ENCODE peak calls at places on chromosomes 7 and 10, in four cellular contexts. U is AG09309, D is IMR-90, P is CD14-positive monocyte. A is an unnamed sample.

GRCh38 chr10:105974803-105975456 is 1189.6 kb downstream of the SORCS1 start:
- DNase-seq in P (no peak), D (peak), U (no peak), A (no peak)

GRCh38 chr7:34417781-34418180 is 240.2 kb upstream of the NPSR1 start:
- DNase-seq in P (no peak), D (no peak), U (no peak), A (no peak)

GRCh38 chr10:65360497-65360896 is 1565.3 kb upstream of the LRRTM3 start:
- DNase-seq in D (no peak), U (no peak), P (no peak), A (no peak)

GRCh38 chr10:65968437-65968836 is 957.4 kb upstream of the LRRTM3 start:
- DNase-seq in D (no peak), U (no peak), P (no peak), A (no peak)

GRCh38 chr7:116142850-116143249 is 67.5 kb upstream of the TES start:
- DNase-seq in D (no peak), P (no peak), U (no peak), A (no peak)

GRCh38 chr10:14838582-14839304 is 637 bp downstream of the HSPA14 start:
- DNase-seq in U (no peak), P (peak), D (no peak), A (no peak)

GRCh38 chr10:687583-688286 is 1.7 kb downstream of the DIP2C start:
- DNase-seq in P (no peak), D (no peak), U (no peak), A (peak)

GRCh38 chr10:69438531-69439349 is 12.5 kb upstream of the TSPAN15 start:
- DNase-seq in U (no peak), D (peak), P (no peak), A (no peak)

GRCh38 chr10:50992972-50993766 is 81.1 kb upstream of the PRKG1 start:
- DNase-seq in D (peak), P (no peak), U (peak), A (no peak)

GRCh38 chr10:34994565-34995142 is 95.5 kb downstream of the CUL2 start:
- DNase-seq in U (peak), D (peak), P (no peak), A (no peak)

GRCh38 chr10:22420787-22421517 is 75.7 kb downstream of the SPAG6 start:
- DNase-seq in P (no peak), D (peak), U (no peak), A (no peak)

GRCh38 chr7:93747019-93747418 is 143.5 kb downstream of the TFPI2 start:
- DNase-seq in P (no peak), U (no peak), D (no peak), A (no peak)

GRCh38 chr10:114876602-114877300 is 55.2 kb downstream of the FHIP2A start:
- DNase-seq in U (no peak), P (peak), D (peak), A (no peak)

GRCh38 chr7:1287629-1288225 is 55.1 kb downstream of the UNCX start:
- DNase-seq in P (no peak), D (no peak), U (no peak), A (no peak)

GRCh38 chr10:90042075-90042474 is 340.7 kb downstream of the KIF20B start:
- DNase-seq in U (no peak), D (no peak), P (no peak), A (no peak)

GRCh38 chr7:132603241-132603789 is 27.0 kb upstream of the PLXNA4 start:
- DNase-seq in U (no peak), D (no peak), P (no peak), A (peak)

GRCh38 chr7:50502001-50502684 is 52.0 kb upstream of the FIGNL1 start:
- DNase-seq in P (no peak), D (peak), U (peak), A (peak)

GRCh38 chr10:33306126-33306525 is 28.3 kb downstream of the NRP1 start:
- DNase-seq in D (peak), U (no peak), P (no peak), A (no peak)

GRCh38 chr10:11433657-11434056 is 177.8 kb downstream of the USP6NL start:
- DNase-seq in U (no peak), P (no peak), D (no peak), A (no peak)

GRCh38 chr7:131538071-131538790 is 18.2 kb downstream of the PODXL start:
- DNase-seq in U (no peak), P (no peak), D (peak), A (peak)

GRCh38 chr7:96837583-96837982 is 127.9 kb upstream of the SEM1 start:
- DNase-seq in P (no peak), D (no peak), U (no peak), A (no peak)

GRCh38 chr7:74334026-74334425 is 44.8 kb downstream of the CLIP2 start:
- DNase-seq in P (no peak), U (peak), D (peak), A (no peak)

GRCh38 chr10:754914-755313 is 65.4 kb upstream of the DIP2C start:
- DNase-seq in P (no peak), D (no peak), U (no peak), A (no peak)

GRCh38 chr10:107583974-107584373 is 419.5 kb upstream of the SORCS1 start:
- DNase-seq in D (no peak), P (no peak), U (no peak), A (no peak)

GRCh38 chr10:103373544-103373943 is 5.8 kb downstream of the TAF5 start:
- DNase-seq in U (no peak), P (no peak), D (no peak), A (no peak)

GRCh38 chr7:42720871-42721835 is 190.7 kb downstream of the C7orf25 start:
- DNase-seq in U (no peak), P (no peak), D (no peak), A (no peak)

GRCh38 chr10:121947931-121948330 is 20.1 kb upstream of the ATE1 start:
- DNase-seq in U (no peak), D (no peak), P (no peak), A (no peak)

GRCh38 chr10:71618598-71618997 is 101.0 kb downstream of the C10orf105 start:
- DNase-seq in U (no peak), P (no peak), D (no peak), A (no peak)

GRCh38 chr7:99191869-99192596 is 15.9 kb downstream of the KPNA7 start:
- DNase-seq in U (no peak), P (no peak), D (no peak), A (no peak)

GRCh38 chr7:69067397-69067796 is 530.9 kb upstream of the AUTS2 start:
- DNase-seq in P (no peak), U (no peak), D (no peak), A (no peak)

GRCh38 chr7:26305048-26305868 is 13.6 kb downstream of the SNX10 start:
- DNase-seq in P (peak), D (no peak), U (no peak), A (no peak)

GRCh38 chr7:37181550-37181932 is 267.1 kb downstream of the ELMO1 start:
- DNase-seq in P (no peak), U (no peak), D (no peak), A (no peak)

GRCh38 chr7:43071604-43072003 is 40.8 kb upstream of the HECW1 start:
- DNase-seq in D (peak), P (no peak), U (no peak), A (no peak)

GRCh38 chr10:94293344-94293743 is 69.4 kb downstream of the NOC3L start:
- DNase-seq in U (no peak), D (no peak), P (no peak), A (no peak)

GRCh38 chr10:129339191-129339590 is 127.8 kb upstream of the MGMT start:
- DNase-seq in P (no peak), D (no peak), U (no peak), A (no peak)

A was measured in vagina.